ENCODE peak calls at places on chromosomes 3 and 15, in five cellular contexts. C, H, X, V and T are unnamed samples.
A peak's percentile ranks its signal among the peaks of the same experiment; 100 is the strongest.

GRCh38 chr15:88089019-88089603 is 167.4 kb downstream of the NTRK3 start:
- DNase-seq in C (no peak), V (no peak), X (peak; percentile 53), H (no peak), T (peak; percentile 69)

GRCh38 chr3:71111784-71112440 is 471.6 kb downstream of the FOXP1 start:
- DNase-seq in H (peak; percentile 68), C (no peak), X (peak; percentile 84), V (no peak), T (peak; percentile 93)

GRCh38 chr3:183306798-183307671 is 54.0 kb downstream of the B3GNT5 start:
- DNase-seq in V (no peak), H (peak; percentile 98), X (peak; percentile 78), C (no peak), T (peak; percentile 75)

GRCh38 chr3:193843447-193844301 is 250.7 kb downstream of the OPA1 start:
- DNase-seq in V (no peak), H (peak; percentile 70), C (no peak), X (no peak), T (no peak)

GRCh38 chr15:101108791-101109190 is 143.1 kb downstream of the CHSY1 start:
- DNase-seq in X (no peak), V (no peak), C (no peak), H (no peak), T (no peak)

GRCh38 chr3:121630355-121630754 is 30.3 kb downstream of the HCLS1 start:
- DNase-seq in C (no peak), V (no peak), H (no peak), X (no peak), T (no peak)

GRCh38 chr15:78420220-78420619 is 17.8 kb upstream of the IREB2 start:
- DNase-seq in H (no peak), X (no peak), V (no peak), C (no peak), T (no peak)

GRCh38 chr15:48766196-48766595 is 44.7 kb downstream of the CEP152 start:
- DNase-seq in X (peak; percentile 68), V (no peak), H (no peak), C (no peak), T (no peak)

GRCh38 chr3:13484861-13485590 is 4.9 kb downstream of the HDAC11 start:
- DNase-seq in H (peak; percentile 72), V (no peak), C (no peak), X (peak; percentile 45), T (peak; percentile 34)

GRCh38 chr3:47002490-47003410 is 23.3 kb downstream of the NBEAL2 start:
- DNase-seq in V (no peak), X (no peak), H (no peak), C (no peak), T (no peak)

GRCh38 chr3:115301364-115301860 is 154.3 kb upstream of the ZBTB20 start:
- DNase-seq in H (no peak), X (no peak), C (no peak), V (no peak), T (peak; percentile 4)

GRCh38 chr15:46607103-46607502 is 972.3 kb downstream of the SQOR start:
- DNase-seq in V (no peak), C (no peak), X (no peak), H (no peak), T (no peak)

GRCh38 chr3:46632792-46633191 is 20.5 kb downstream of the FAM240A start:
- DNase-seq in X (no peak), C (no peak), H (no peak), V (no peak), T (peak; percentile 76)